ENCODE peak calls at places on chromosome 3, in five cellular contexts. One of them, this sample, is unnamed.

GRCh38 chr3:21936207-21936606 is 185.2 kb upstream of the ZNF385D start:
- DNase-seq in WERI-Rb-1: no peak
- DNase-seq in fibroblast of mammary gland: no peak
- DNase-seq in spleen: no peak
- DNase-seq in astrocyte: no peak
- DNase-seq in this sample: no peak

GRCh38 chr3:191882289-191882688 is 421.3 kb downstream of the PYDC2 start:
- DNase-seq in spleen: no peak
- DNase-seq in fibroblast of mammary gland: no peak
- DNase-seq in WERI-Rb-1: no peak
- DNase-seq in astrocyte: peak; percentile 63
- DNase-seq in this sample: no peak

GRCh38 chr3:41190509-41191284 is 8.6 kb upstream of the CTNNB1 start:
- DNase-seq in spleen: no peak
- DNase-seq in astrocyte: no peak
- DNase-seq in fibroblast of mammary gland: no peak
- DNase-seq in WERI-Rb-1: no peak
- DNase-seq in this sample: no peak

GRCh38 chr3:123338620-123339061 is 110.2 kb downstream of the ADCY5 start:
- DNase-seq in WERI-Rb-1: no peak
- DNase-seq in astrocyte: no peak
- DNase-seq in spleen: peak; percentile 67
- DNase-seq in fibroblast of mammary gland: no peak
- DNase-seq in this sample: no peak

GRCh38 chr3:153979419-153980251 is 141.6 kb upstream of the ARHGEF26 start:
- DNase-seq in astrocyte: no peak
- DNase-seq in WERI-Rb-1: no peak
- DNase-seq in fibroblast of mammary gland: no peak
- DNase-seq in spleen: no peak
- DNase-seq in this sample: no peak

GRCh38 chr3:142664311-142664710 is 59.5 kb upstream of the TRPC1 start:
- DNase-seq in spleen: no peak
- DNase-seq in astrocyte: no peak
- DNase-seq in WERI-Rb-1: no peak
- DNase-seq in fibroblast of mammary gland: no peak
- DNase-seq in this sample: no peak

GRCh38 chr3:185717121-185717520 is 107.7 kb downstream of the IGF2BP2 start:
- DNase-seq in fibroblast of mammary gland: peak; percentile 89
- DNase-seq in astrocyte: peak; percentile 81
- DNase-seq in WERI-Rb-1: no peak
- DNase-seq in spleen: no peak
- DNase-seq in this sample: no peak

GRCh38 chr3:18847583-18848197 is 300.6 kb upstream of the KCNH8 start:
- DNase-seq in spleen: no peak
- DNase-seq in astrocyte: no peak
- DNase-seq in WERI-Rb-1: no peak
- DNase-seq in fibroblast of mammary gland: no peak
- DNase-seq in this sample: no peak

GRCh38 chr3:30988774-30989173 is 94.3 kb upstream of the GADL1 start:
- DNase-seq in WERI-Rb-1: peak; percentile 8
- DNase-seq in astrocyte: peak; percentile 32
- DNase-seq in fibroblast of mammary gland: no peak
- DNase-seq in spleen: no peak
- DNase-seq in this sample: no peak

GRCh38 chr3:149373235-149374125 is 4.0 kb downstream of the TM4SF1 start:
- DNase-seq in WERI-Rb-1: no peak
- DNase-seq in astrocyte: peak; percentile 73
- DNase-seq in spleen: no peak
- DNase-seq in fibroblast of mammary gland: peak; percentile 94
- DNase-seq in this sample: no peak

GRCh38 chr3:115698851-115699535 is 75.7 kb downstream of the GAP43 start:
- DNase-seq in WERI-Rb-1: no peak
- DNase-seq in astrocyte: peak; percentile 61
- DNase-seq in spleen: no peak
- DNase-seq in fibroblast of mammary gland: no peak
- DNase-seq in this sample: no peak

GRCh38 chr3:197466586-197467399 is 89.0 kb downstream of the BDH1 start:
- DNase-seq in spleen: peak; percentile 31
- DNase-seq in fibroblast of mammary gland: peak; percentile 77
- DNase-seq in WERI-Rb-1: peak; percentile 78
- DNase-seq in astrocyte: peak; percentile 75
- DNase-seq in this sample: no peak

GRCh38 chr3:151203053-151203420 is at the start of gene GPR171:
- DNase-seq in astrocyte: no peak
- DNase-seq in spleen: no peak
- DNase-seq in WERI-Rb-1: no peak
- DNase-seq in fibroblast of mammary gland: no peak
- DNase-seq in this sample: no peak

GRCh38 chr3:27847697-27848096 is 125.6 kb upstream of the EOMES start:
- DNase-seq in WERI-Rb-1: no peak
- DNase-seq in astrocyte: no peak
- DNase-seq in fibroblast of mammary gland: no peak
- DNase-seq in spleen: no peak
- DNase-seq in this sample: no peak

GRCh38 chr3:147616998-147617619 is 207.9 kb downstream of the ZIC1 start:
- DNase-seq in WERI-Rb-1: no peak
- DNase-seq in spleen: no peak
- DNase-seq in astrocyte: no peak
- DNase-seq in fibroblast of mammary gland: peak; percentile 40
- DNase-seq in this sample: no peak

GRCh38 chr3:29181872-29182271 is 99.0 kb upstream of the RBMS3 start:
- DNase-seq in WERI-Rb-1: no peak
- DNase-seq in fibroblast of mammary gland: no peak
- DNase-seq in spleen: no peak
- DNase-seq in astrocyte: no peak
- DNase-seq in this sample: no peak

GRCh38 chr3:192933779-192934456 is 16.3 kb upstream of the MB21D2 start:
- DNase-seq in fibroblast of mammary gland: no peak
- DNase-seq in astrocyte: no peak
- DNase-seq in WERI-Rb-1: no peak
- DNase-seq in spleen: no peak
- DNase-seq in this sample: no peak

GRCh38 chr3:126452213-126452612 is 23.5 kb downstream of the ZXDC start:
- DNase-seq in spleen: no peak
- DNase-seq in WERI-Rb-1: no peak
- DNase-seq in astrocyte: no peak
- DNase-seq in fibroblast of mammary gland: no peak
- DNase-seq in this sample: no peak

GRCh38 chr3:110526732-110527727 is 544.6 kb upstream of the NECTIN3 start:
- DNase-seq in astrocyte: peak; percentile 96
- DNase-seq in fibroblast of mammary gland: peak; percentile 94
- DNase-seq in WERI-Rb-1: no peak
- DNase-seq in spleen: no peak
- DNase-seq in this sample: no peak

GRCh38 chr3:187746479-187747335 is 1.4 kb upstream of the BCL6 start:
- DNase-seq in WERI-Rb-1: no peak
- DNase-seq in spleen: no peak
- DNase-seq in fibroblast of mammary gland: peak; percentile 51
- DNase-seq in astrocyte: peak; percentile 37
- DNase-seq in this sample: no peak

GRCh38 chr3:18951333-18951732 is 197.0 kb upstream of the KCNH8 start:
- DNase-seq in spleen: no peak
- DNase-seq in WERI-Rb-1: no peak
- DNase-seq in fibroblast of mammary gland: no peak
- DNase-seq in astrocyte: no peak
- DNase-seq in this sample: no peak

GRCh38 chr3:56005196-56005805 is 463.0 kb downstream of the ERC2 start:
- DNase-seq in spleen: no peak
- DNase-seq in fibroblast of mammary gland: no peak
- DNase-seq in astrocyte: peak; percentile 69
- DNase-seq in WERI-Rb-1: no peak
- DNase-seq in this sample: no peak

GRCh38 chr3:23489338-23490158 is 286.4 kb downstream of the UBE2E2 start:
- DNase-seq in fibroblast of mammary gland: peak; percentile 40
- DNase-seq in WERI-Rb-1: no peak
- DNase-seq in astrocyte: peak; percentile 45
- DNase-seq in spleen: no peak
- DNase-seq in this sample: no peak

GRCh38 chr3:194132465-194133358 is 3.2 kb upstream of the HES1 start:
- DNase-seq in WERI-Rb-1: no peak
- DNase-seq in spleen: no peak
- DNase-seq in fibroblast of mammary gland: peak; percentile 19
- DNase-seq in astrocyte: no peak
- DNase-seq in this sample: no peak

GRCh38 chr3:133400006-133400515 is at the start of gene BFSP2:
- DNase-seq in WERI-Rb-1: no peak
- DNase-seq in astrocyte: no peak
- DNase-seq in spleen: peak; percentile 62
- DNase-seq in fibroblast of mammary gland: no peak
- DNase-seq in this sample: no peak

GRCh38 chr3:196463804-196464203 is 31.6 kb upstream of the UBXN7 start:
- DNase-seq in fibroblast of mammary gland: no peak
- DNase-seq in WERI-Rb-1: no peak
- DNase-seq in spleen: no peak
- DNase-seq in astrocyte: no peak
- DNase-seq in this sample: no peak

GRCh38 chr3:123444023-123444422 is 4.9 kb downstream of the ADCY5 start:
- DNase-seq in spleen: no peak
- DNase-seq in astrocyte: no peak
- DNase-seq in fibroblast of mammary gland: no peak
- DNase-seq in WERI-Rb-1: no peak
- DNase-seq in this sample: no peak

GRCh38 chr3:170768334-170768801 is 101.6 kb downstream of the RPL22L1 start:
- DNase-seq in fibroblast of mammary gland: peak; percentile 24
- DNase-seq in WERI-Rb-1: no peak
- DNase-seq in astrocyte: peak; percentile 62
- DNase-seq in spleen: no peak
- DNase-seq in this sample: no peak

GRCh38 chr3:46649436-46649835 is 37.1 kb downstream of the FAM240A start:
- DNase-seq in spleen: no peak
- DNase-seq in astrocyte: peak; percentile 9
- DNase-seq in fibroblast of mammary gland: peak; percentile 22
- DNase-seq in WERI-Rb-1: no peak
- DNase-seq in this sample: no peak

GRCh38 chr3:155631323-155632019 is 113.4 kb downstream of the PLCH1 start:
- DNase-seq in WERI-Rb-1: no peak
- DNase-seq in fibroblast of mammary gland: no peak
- DNase-seq in spleen: no peak
- DNase-seq in astrocyte: peak; percentile 15
- DNase-seq in this sample: no peak

GRCh38 chr3:146746190-146746589 is 141.0 kb upstream of the PLSCR5 start:
- DNase-seq in spleen: no peak
- DNase-seq in astrocyte: peak; percentile 46
- DNase-seq in WERI-Rb-1: no peak
- DNase-seq in fibroblast of mammary gland: peak; percentile 55
- DNase-seq in this sample: no peak

GRCh38 chr3:14787630-14788029 is 31.1 kb upstream of the FGD5 start:
- DNase-seq in fibroblast of mammary gland: no peak
- DNase-seq in astrocyte: no peak
- DNase-seq in spleen: peak; percentile 47
- DNase-seq in WERI-Rb-1: no peak
- DNase-seq in this sample: no peak

GRCh38 chr3:23480324-23480704 is 277.2 kb downstream of the UBE2E2 start:
- DNase-seq in fibroblast of mammary gland: no peak
- DNase-seq in WERI-Rb-1: no peak
- DNase-seq in astrocyte: no peak
- DNase-seq in spleen: no peak
- DNase-seq in this sample: no peak

GRCh38 chr3:62277470-62277869 is 95.9 kb downstream of the FEZF2 start:
- DNase-seq in WERI-Rb-1: no peak
- DNase-seq in spleen: no peak
- DNase-seq in astrocyte: no peak
- DNase-seq in fibroblast of mammary gland: peak; percentile 46
- DNase-seq in this sample: no peak

GRCh38 chr3:122100591-122101491 is 45.7 kb downstream of the CD86 start:
- DNase-seq in spleen: no peak
- DNase-seq in astrocyte: no peak
- DNase-seq in WERI-Rb-1: no peak
- DNase-seq in fibroblast of mammary gland: peak; percentile 33
- DNase-seq in this sample: no peak

GRCh38 chr3:62316525-62316924 is 56.8 kb downstream of the FEZF2 start:
- DNase-seq in WERI-Rb-1: no peak
- DNase-seq in astrocyte: no peak
- DNase-seq in fibroblast of mammary gland: no peak
- DNase-seq in spleen: no peak
- DNase-seq in this sample: no peak

GRCh38 chr3:107870989-107871638 is 219.7 kb downstream of the CD47 start:
- DNase-seq in fibroblast of mammary gland: no peak
- DNase-seq in astrocyte: no peak
- DNase-seq in spleen: no peak
- DNase-seq in WERI-Rb-1: no peak
- DNase-seq in this sample: no peak

DNA sequence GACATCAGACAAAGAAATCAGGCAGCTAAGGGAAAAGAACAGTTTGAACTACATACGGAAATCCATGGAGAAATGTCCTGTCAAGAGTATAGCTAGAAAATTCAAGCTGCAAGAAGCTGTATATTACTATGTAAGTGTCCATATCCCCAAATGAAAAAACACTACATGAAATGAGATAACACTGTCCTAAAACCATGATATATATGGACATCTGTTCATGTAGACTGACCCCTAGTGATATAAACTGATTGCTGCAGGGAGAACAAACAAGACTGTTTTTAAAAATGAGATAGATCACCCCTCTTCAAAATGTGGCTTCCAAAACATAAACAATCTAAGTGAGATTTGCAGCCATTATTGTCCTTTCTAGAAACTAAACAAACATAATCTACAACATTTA is 985.6 kb downstream of the EPHA3 start:
- DNase-seq in astrocyte: peak; percentile 4
- DNase-seq in spleen: no peak
- DNase-seq in WERI-Rb-1: no peak
- DNase-seq in fibroblast of mammary gland: peak; percentile 21
- DNase-seq in this sample: no peak
- TF ChIP-seq CTCF in astrocyte: peak; percentile 59
- TF ChIP-seq CTCF in spleen: no peak
- TF ChIP-seq CTCF in WERI-Rb-1: peak; percentile 17
- TF ChIP-seq CTCF in fibroblast of mammary gland: peak; percentile 53
- TF ChIP-seq CTCF in this sample: peak; percentile 53

DNA sequence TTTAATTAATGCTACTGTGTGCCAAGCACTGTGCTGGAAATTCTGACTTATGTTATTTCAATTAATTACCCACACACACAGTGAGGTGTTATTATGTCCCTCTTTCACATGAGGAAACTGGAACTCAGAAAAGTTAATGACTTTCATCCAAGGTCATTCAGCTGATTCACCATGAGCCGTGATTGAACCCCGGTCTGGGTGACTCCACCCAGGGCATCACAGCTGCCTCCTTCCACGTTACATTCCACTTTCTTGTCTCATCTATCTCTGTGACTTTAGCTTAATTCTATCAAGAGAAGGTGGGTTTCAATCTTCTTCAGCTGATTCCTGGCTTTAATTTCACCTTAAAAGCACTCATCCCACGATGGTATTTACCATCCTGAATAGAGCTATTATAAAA is 16.3 kb downstream of the SRGAP3 start:
- DNase-seq in fibroblast of mammary gland: no peak
- DNase-seq in astrocyte: no peak
- DNase-seq in spleen: no peak
- DNase-seq in WERI-Rb-1: no peak
- DNase-seq in this sample: no peak
- TF ChIP-seq CTCF in fibroblast of mammary gland: no peak
- TF ChIP-seq CTCF in astrocyte: no peak
- TF ChIP-seq CTCF in spleen: no peak
- TF ChIP-seq CTCF in WERI-Rb-1: no peak
- TF ChIP-seq CTCF in this sample: no peak

GRCh38 chr3:53377794-53378193 is 30.5 kb upstream of the DCP1A start:
- DNase-seq in fibroblast of mammary gland: no peak
- DNase-seq in spleen: no peak
- DNase-seq in astrocyte: no peak
- DNase-seq in WERI-Rb-1: no peak
- DNase-seq in this sample: no peak
- TF ChIP-seq CTCF in fibroblast of mammary gland: no peak
- TF ChIP-seq CTCF in spleen: no peak
- TF ChIP-seq CTCF in astrocyte: no peak
- TF ChIP-seq CTCF in WERI-Rb-1: no peak
- TF ChIP-seq CTCF in this sample: no peak

GRCh38 chr3:9782777-9783176 is 9.5 kb downstream of the TADA3 start:
- DNase-seq in astrocyte: no peak
- DNase-seq in WERI-Rb-1: no peak
- DNase-seq in spleen: no peak
- DNase-seq in fibroblast of mammary gland: no peak
- DNase-seq in this sample: no peak
- TF ChIP-seq CTCF in astrocyte: no peak
- TF ChIP-seq CTCF in WERI-Rb-1: peak; percentile 24
- TF ChIP-seq CTCF in spleen: no peak
- TF ChIP-seq CTCF in fibroblast of mammary gland: no peak
- TF ChIP-seq CTCF in this sample: no peak

This sample was measured in progenitor cell of endocrine pancreas.